ENCODE peak calls at places on chromosomes 11 and 22, in four cellular contexts. W is tibial artery, U is lower lobe of right lung, K is mammary epithelial cell. M is an unnamed sample. For H3K4me1 and H3K27me3, the result is how much of the 10 kb centered on the place peaks cover.

GRCh38 chr11:96197801-96198465 is 145.1 kb downstream of the MAML2 start:
- DNase-seq in W (no peak), U (no peak), K (no peak), M (no peak)

GRCh38 chr11:59562292-59562691 is 51.0 kb downstream of the OR4D9 start:
- DNase-seq in W (no peak), U (no peak), K (peak), M (no peak)

GRCh38 chr11:124518900-124519541 is 24.4 kb downstream of the OR8B12 start:
- DNase-seq in W (no peak), U (no peak), K (peak), M (no peak)

GRCh38 chr22:37169947-37170688 is 17.9 kb downstream of the C1QTNF6 start:
- DNase-seq in W (peak), U (peak), K (no peak), M (no peak)

GRCh38 chr11:59550842-59551650 is 39.7 kb downstream of the OR4D9 start:
- DNase-seq in W (peak), U (peak), K (peak), M (peak)

GRCh38 chr11:77267910-77268309 is 33.6 kb downstream of the GDPD4 start:
- DNase-seq in W (no peak), U (no peak), K (peak), M (no peak)

GRCh38 chr22:45863981-45864751 is 112.8 kb downstream of the WNT7B start:
- DNase-seq in W (peak), U (peak), K (peak), M (peak)

GRCh38 chr11:44279483-44279882 is 30.5 kb downstream of the ALX4 start:
- DNase-seq in W (no peak), U (no peak), K (no peak), M (no peak)

GRCh38 chr22:50665212-50665611 is 7.4 kb upstream of the SHANK3 start:
- DNase-seq in W (no peak), U (no peak), K (no peak), M (no peak)

GRCh38 chr11:22668005-22668796 is 1.8 kb downstream of the GAS2 start:
- DNase-seq in W (no peak), U (no peak), K (no peak), M (no peak)

GRCh38 chr11:22670803-22671202 is 4.4 kb downstream of the GAS2 start:
- DNase-seq in W (no peak), U (no peak), K (peak), M (no peak)

GRCh38 chr11:22669368-22669767 is 3.0 kb downstream of the GAS2 start:
- DNase-seq in W (no peak), U (no peak), K (no peak), M (no peak)

GRCh38 chr11:22666320-22666699 is at the start of gene GAS2:
- DNase-seq in W (no peak), U (no peak), K (no peak), M (no peak)

GRCh38 chr11:22666700-22667439 is 459 bp downstream of the GAS2 start:
- DNase-seq in W (no peak), U (peak), K (no peak), M (peak)
- TF ChIP-seq CTCF in W (no peak), U (no peak), K (no peak), M (no peak)

GRCh38 chr11:108019870-108020540 is 11.3 kb downstream of the CUL5 start:
- DNase-seq in W (no peak), U (no peak), K (no peak), M (no peak)

GRCh38 chr11:108018708-108019107 is 10.0 kb downstream of the CUL5 start:
- DNase-seq in W (no peak), U (no peak), K (no peak), M (no peak)

GRCh38 chr11:108012139-108012725 is 3.5 kb downstream of the CUL5 start:
- DNase-seq in W (no peak), U (no peak), K (no peak), M (no peak)

DNA sequence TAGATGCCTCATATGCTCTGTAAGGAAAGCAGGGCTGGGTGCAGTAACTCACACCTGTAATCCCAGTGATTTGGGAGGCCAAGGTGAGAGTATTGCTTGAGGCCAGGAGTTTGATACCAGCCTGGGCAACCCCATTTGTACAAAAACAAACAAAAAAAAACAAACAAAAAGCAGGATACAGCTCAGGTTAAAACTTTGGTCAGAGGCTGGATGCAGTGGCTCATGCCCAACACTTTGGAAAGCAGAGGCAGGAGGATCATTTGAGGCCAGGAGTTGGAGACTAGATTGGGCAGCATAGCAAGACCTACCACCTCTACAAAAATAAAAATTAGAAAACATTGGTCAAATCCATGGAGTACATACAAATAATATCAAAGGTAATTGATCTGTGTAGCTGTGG is 7.9 kb downstream of the CUL5 start:
- DNase-seq in W (no peak), U (no peak), K (no peak), M (no peak)
- H3K4me1 ChIP-seq in W (under half), U (under half), K (under half), M (under half)

DNA sequence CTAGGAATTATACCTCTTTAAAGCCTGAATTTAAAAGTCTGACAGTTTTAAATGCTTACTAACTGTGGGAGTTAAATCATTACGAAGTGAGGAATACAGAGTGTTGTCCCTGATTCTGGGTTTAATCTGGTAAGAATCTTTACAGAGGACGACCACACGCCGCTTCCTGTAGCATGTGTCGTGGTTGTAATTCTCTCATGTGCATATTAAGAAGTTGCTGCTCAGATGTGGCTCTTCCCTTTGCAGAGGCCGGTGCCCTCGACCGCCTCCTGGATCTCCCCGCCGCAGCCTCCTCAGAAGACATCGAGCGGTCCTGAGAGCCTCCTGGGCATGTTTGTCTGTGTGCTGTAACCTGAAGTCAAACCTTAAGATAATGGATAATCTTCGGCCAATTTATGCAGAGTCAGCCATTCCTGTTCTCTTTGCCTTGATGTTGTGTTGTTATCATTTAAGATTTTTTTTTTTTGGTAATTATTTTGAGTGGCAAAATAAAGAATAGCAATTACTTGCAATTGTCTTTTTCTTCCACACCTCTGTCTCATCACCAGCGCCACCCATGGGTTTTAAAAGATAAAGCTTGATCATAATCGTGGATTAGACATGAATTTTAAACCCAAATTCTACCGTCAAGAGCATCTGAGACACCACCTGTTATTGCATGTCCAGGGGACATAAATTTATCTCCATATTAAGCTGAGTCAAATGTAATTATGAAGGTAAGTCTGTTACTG is 6.5 kb downstream of the GAL start:
- DNase-seq in W (no peak), U (no peak), K (no peak), M (no peak)
- H3K27me3 ChIP-seq in W (under half), U (under half), K (under half), M (under half)

GRCh38 chr22:38705235-38706100 is at the start of gene GTPBP1:
- DNase-seq in W (peak), U (peak), K (peak), M (peak)
- TF ChIP-seq CTCF in W (peak), U (no peak), K (no peak), M (peak)

GRCh38 chr11:35236667-35237003 is 97.7 kb downstream of the CD44 start:
- DNase-seq in W (no peak), U (no peak), K (no peak), M (no peak)

GRCh38 chr11:35235944-35236666 is 97.1 kb downstream of the CD44 start:
- DNase-seq in W (no peak), U (no peak), K (peak), M (peak)

GRCh38 chr11:35237345-35237744 is 98.4 kb downstream of the CD44 start:
- DNase-seq in W (no peak), U (no peak), K (no peak), M (no peak)

GRCh38 chr11:35234836-35235235 is 95.9 kb downstream of the CD44 start:
- DNase-seq in W (no peak), U (no peak), K (no peak), M (no peak)

DNA sequence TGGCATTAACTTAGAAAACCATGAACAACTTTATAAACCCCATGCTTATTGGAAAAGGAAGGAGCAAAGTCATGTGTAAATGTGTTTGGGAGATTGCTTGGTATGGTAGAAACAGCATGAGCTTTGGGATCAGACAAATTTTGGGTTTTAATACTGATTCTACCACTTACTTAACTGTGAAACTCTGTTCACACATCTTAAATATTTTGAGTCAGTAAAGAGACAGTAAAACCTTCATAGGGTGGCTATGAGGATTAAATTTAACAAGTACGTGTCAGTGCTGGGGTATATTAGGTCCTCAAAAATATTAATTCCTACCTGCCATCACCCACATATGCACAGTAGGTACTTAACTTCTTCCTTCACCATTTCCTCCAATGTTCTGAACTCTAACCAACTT is 96.5 kb downstream of the CD44 start:
- DNase-seq in W (no peak), U (no peak), K (no peak), M (no peak)
- H3K4me1 ChIP-seq in W (under half), U (under half), K (under half), M (under half)

GRCh38 chr11:128684582-128685382 is 9.1 kb upstream of the FLI1 start:
- DNase-seq in W (no peak), U (peak), K (no peak), M (no peak)
- H3K27me3 ChIP-seq in W (under half), U (under half), K (under half), M (under half)